ENCODE peak calls at places on chromosome 6, in five cellular contexts. J is anterior cingulate cortex, R is sigmoid colon, X is SW480, A is HTR-8/SVneo. L is an unnamed sample.

GRCh38 chr6:15796844-15797243 is 134.0 kb upstream of the DTNBP1 start:
- DNase-seq in X (no peak), R (no peak), A (no peak), J (no peak), L (no peak)

GRCh38 chr6:32370510-32370909 is 1.2 kb downstream of the TSBP1 start:
- DNase-seq in R (no peak), A (no peak), J (no peak), X (peak), L (peak)

GRCh38 chr6:157648561-157648960 is 174.5 kb upstream of the SNX9 start:
- DNase-seq in A (no peak), J (no peak), X (no peak), R (peak), L (no peak)

GRCh38 chr6:85942844-85943243 is 300.2 kb upstream of the SYNCRIP start:
- DNase-seq in R (no peak), J (no peak), A (no peak), X (no peak), L (no peak)

GRCh38 chr6:149484733-149485700 is at the start of gene ZC3H12D:
- DNase-seq in R (peak), J (no peak), X (peak), A (no peak), L (peak)

GRCh38 chr6:52081237-52081636 is 6.2 kb downstream of the PKHD1 start:
- DNase-seq in A (no peak), J (no peak), X (no peak), R (no peak), L (no peak)

GRCh38 chr6:42010185-42010872 is 40.0 kb upstream of the TAF8 start:
- DNase-seq in X (peak), R (no peak), A (peak), J (no peak), L (peak)

GRCh38 chr6:43782764-43783513 is 12.9 kb downstream of the VEGFA start:
- DNase-seq in X (no peak), A (no peak), R (no peak), J (no peak), L (no peak)

GRCh38 chr6:148021715-148022114 is 320.9 kb upstream of the SASH1 start:
- DNase-seq in J (no peak), X (no peak), A (no peak), R (no peak), L (no peak)

GRCh38 chr6:166724576-166724975 is 97.5 kb upstream of the RPS6KA2 start:
- DNase-seq in R (no peak), A (no peak), J (no peak), X (no peak), L (no peak)

GRCh38 chr6:120779441-120779840 is 554.8 kb downstream of the TBC1D32 start:
- DNase-seq in A (no peak), R (no peak), X (no peak), J (no peak), L (no peak)

L was measured in cardiac muscle cell.